ENCODE peak calls at places on chromosomes 13 and 19, in six cellular contexts. O, U, K, G, E and B are unnamed samples.

GRCh38 chr19:20863176-20863575 is 59.9 kb upstream of the ZNF85 start:
- DNase-seq in O (no peak), U (no peak), K (no peak), E (no peak), G (no peak), B (no peak)

GRCh38 chr13:87810391-87810801 is 139.2 kb downstream of the SLITRK5 start:
- DNase-seq in K (no peak), U (no peak), O (no peak), E (no peak), G (no peak), B (no peak)

GRCh38 chr13:75362026-75362425 is 119.9 kb downstream of the TBC1D4 start:
- DNase-seq in O (no peak), E (no peak), U (no peak), G (no peak), K (no peak), B (no peak)

GRCh38 chr13:97327521-97328221 is 105.5 kb downstream of the MBNL2 start:
- DNase-seq in G (peak), U (no peak), K (no peak), O (no peak), E (no peak), B (no peak)

GRCh38 chr13:28423010-28423409 is 71.9 kb downstream of the FLT1 start:
- DNase-seq in U (no peak), G (no peak), E (peak), K (no peak), O (peak), B (no peak)

GRCh38 chr13:51684076-51684475 is 99.8 kb downstream of the WDFY2 start:
- DNase-seq in O (no peak), K (no peak), U (no peak), G (peak), E (no peak), B (peak)

GRCh38 chr19:8609210-8610040 is 1.1 kb downstream of the ADAMTS10 start:
- DNase-seq in G (peak), O (no peak), U (peak), K (peak), E (peak), B (peak)

GRCh38 chr13:108266316-108266936 is 3.1 kb upstream of the TNFSF13B start:
- DNase-seq in O (no peak), U (no peak), E (no peak), G (no peak), K (no peak), B (no peak)

GRCh38 chr13:79445968-79446645 is 34.8 kb upstream of the NDFIP2 start:
- DNase-seq in E (no peak), U (no peak), O (no peak), G (no peak), K (no peak), B (no peak)

GRCh38 chr19:58357798-58358145 is 4.5 kb upstream of the A1BG start:
- DNase-seq in E (no peak), U (no peak), K (no peak), G (no peak), O (no peak), B (no peak)

GRCh38 chr19:45498411-45499195 is at the start of gene PPM1N:
- DNase-seq in G (peak), K (no peak), O (no peak), U (no peak), E (no peak), B (no peak)

GRCh38 chr19:49588370-49589122 is 2.4 kb upstream of the PRR12 start:
- DNase-seq in U (no peak), K (no peak), G (no peak), O (peak), E (no peak), B (no peak)

GRCh38 chr13:110264685-110265275 is 42.2 kb downstream of the COL4A1 start:
- DNase-seq in O (no peak), E (no peak), K (peak), U (peak), G (no peak), B (no peak)

GRCh38 chr19:19508217-19508616 is 7.1 kb downstream of the TSSK6 start:
- DNase-seq in O (no peak), G (no peak), U (no peak), K (no peak), E (no peak), B (no peak)

GRCh38 chr19:1168877-1169791 is 4.9 kb downstream of the SBNO2 start:
- DNase-seq in K (no peak), U (peak), E (no peak), G (peak), O (no peak), B (peak)

GRCh38 chr13:51221674-51222509 is at the start of gene FAM124A:
- DNase-seq in O (no peak), U (no peak), E (peak), G (peak), K (no peak), B (no peak)

GRCh38 chr19:7773841-7774240 is 10.8 kb downstream of the CLEC4M start:
- DNase-seq in U (no peak), K (no peak), G (no peak), O (no peak), E (no peak), B (no peak)

GRCh38 chr13:90414691-90415596 is 932.5 kb upstream of the MIR17HG start:
- DNase-seq in K (no peak), O (no peak), U (no peak), G (peak), E (no peak), B (peak)

GRCh38 chr13:18628428-18628827 is 553.2 kb downstream of the TUBA3C start:
- DNase-seq in O (no peak), G (no peak), K (no peak), U (no peak), E (no peak), B (no peak)

GRCh38 chr19:29001922-29002247 is 211.1 kb downstream of the UQCRFS1 start:
- DNase-seq in K (no peak), O (no peak), E (no peak), G (no peak), U (no peak), B (no peak)

GRCh38 chr13:74288361-74288911 is 154.2 kb upstream of the KLF12 start:
- DNase-seq in G (no peak), U (no peak), O (no peak), E (peak), K (no peak), B (no peak)

GRCh38 chr19:18157465-18158063 is 4.6 kb downstream of the PIK3R2 start:
- DNase-seq in G (no peak), E (no peak), U (no peak), K (no peak), O (no peak), B (no peak)

GRCh38 chr19:38294090-38294489 is 10.0 kb upstream of the C19orf33 start:
- DNase-seq in E (no peak), K (no peak), G (no peak), U (no peak), O (no peak), B (no peak)

GRCh38 chr19:29303707-29304090 is 90.7 kb upstream of the UQCRFS1 start:
- DNase-seq in K (no peak), U (no peak), O (no peak), E (no peak), G (no peak), B (no peak)

GRCh38 chr19:21474671-21475181 is 30.7 kb upstream of the ZNF429 start:
- DNase-seq in U (peak), K (peak), O (peak), E (peak), G (peak), B (peak)

GRCh38 chr19:13797870-13798269 is 2.6 kb downstream of the ZSWIM4 start:
- DNase-seq in E (no peak), U (no peak), K (peak), G (peak), O (no peak), B (peak)

GRCh38 chr19:13794752-13795589 is at the start of gene ZSWIM4:
- DNase-seq in U (peak), O (peak), G (peak), K (peak), E (peak), B (peak)

GRCh38 chr19:13797058-13797440 is 1.8 kb downstream of the ZSWIM4 start:
- DNase-seq in E (no peak), G (no peak), U (no peak), O (no peak), K (no peak), B (no peak)

GRCh38 chr19:13795595-13796300 is 505 bp downstream of the ZSWIM4 start:
- DNase-seq in U (no peak), O (no peak), G (peak), E (no peak), K (no peak), B (no peak)

DNA sequence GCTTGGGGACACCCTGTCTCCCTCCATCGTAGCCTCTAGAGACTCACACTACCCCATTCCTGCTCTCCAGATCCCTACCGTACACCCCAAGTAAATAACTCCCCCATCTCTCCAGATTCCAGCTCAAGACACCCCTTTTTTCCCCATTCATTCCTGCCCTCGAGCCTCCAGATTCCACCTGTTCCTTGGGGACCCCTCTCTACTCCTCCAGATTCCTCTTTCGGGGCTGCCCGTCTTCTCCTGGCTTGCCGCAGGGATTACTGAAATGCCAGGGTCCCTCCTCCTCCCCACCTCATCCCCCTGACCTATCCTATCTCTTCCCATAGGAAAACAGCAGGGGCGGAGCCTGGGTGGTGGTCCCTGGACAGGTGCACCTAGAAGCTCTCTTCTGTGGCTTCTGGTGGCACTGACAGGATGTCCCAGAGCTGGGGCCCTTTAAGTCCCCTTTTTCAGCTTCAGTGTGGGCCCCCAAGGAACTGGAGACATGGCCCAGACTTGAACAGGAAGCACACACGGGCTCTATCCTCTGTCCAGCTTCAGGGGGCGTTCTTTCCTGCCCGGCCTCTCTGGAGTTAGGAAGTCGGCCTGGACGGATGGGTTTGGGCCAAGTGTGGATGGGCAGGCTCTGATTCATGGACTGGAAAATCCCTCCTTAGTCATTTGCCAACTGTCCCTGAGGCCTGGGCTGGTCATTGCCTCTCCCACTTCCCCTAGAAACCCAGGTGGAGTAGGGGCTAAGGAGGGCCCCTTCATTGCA is 1.2 kb downstream of the ZSWIM4 start:
- DNase-seq in K (peak), E (peak), O (no peak), G (peak), U (peak), B (peak)
- TF ChIP-seq CTCF in K (no peak), E (no peak), O (no peak), G (peak), U (peak), B (peak)

DNA sequence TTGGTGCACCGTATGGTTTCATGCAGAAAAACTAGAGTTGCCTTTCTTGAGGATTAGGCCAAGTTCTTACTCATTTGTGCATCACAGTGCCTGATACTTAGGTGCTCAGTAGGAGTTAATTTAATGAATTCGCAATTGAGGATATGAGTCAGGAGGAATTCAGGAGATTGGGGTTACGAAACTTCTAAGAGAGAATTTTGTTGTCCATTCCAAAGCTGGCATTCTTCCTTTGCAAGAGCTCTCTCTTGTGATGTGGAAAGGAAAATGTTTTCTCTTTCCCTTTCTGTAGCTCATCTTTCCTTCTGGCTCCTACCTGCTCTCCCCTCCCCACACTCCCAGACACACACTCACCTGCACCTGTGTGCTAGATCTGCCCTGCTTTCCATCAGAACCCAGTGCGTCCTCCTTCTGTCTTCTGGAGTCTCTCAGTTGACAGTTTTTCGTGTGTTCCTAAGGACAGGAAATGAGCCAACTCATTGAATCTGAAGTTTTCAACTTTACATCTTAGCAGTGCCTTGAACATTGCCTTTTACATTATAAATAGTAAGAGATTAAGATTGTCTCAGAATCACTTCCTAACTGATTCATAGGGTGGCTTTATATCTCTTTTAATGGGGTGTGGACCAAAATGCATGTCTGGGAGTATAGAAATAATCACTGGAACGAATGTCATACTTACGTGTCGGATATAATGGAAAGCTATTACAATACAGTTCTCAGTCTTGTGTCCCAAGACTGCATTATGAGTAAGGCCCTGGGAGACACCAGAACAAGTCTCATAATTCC is 19.7 kb upstream of the ERCC5 start:
- DNase-seq in O (no peak), U (no peak), K (no peak), G (peak), E (no peak), B (peak)
- TF ChIP-seq CTCF in O (no peak), U (no peak), K (no peak), G (no peak), E (no peak), B (no peak)

DNA sequence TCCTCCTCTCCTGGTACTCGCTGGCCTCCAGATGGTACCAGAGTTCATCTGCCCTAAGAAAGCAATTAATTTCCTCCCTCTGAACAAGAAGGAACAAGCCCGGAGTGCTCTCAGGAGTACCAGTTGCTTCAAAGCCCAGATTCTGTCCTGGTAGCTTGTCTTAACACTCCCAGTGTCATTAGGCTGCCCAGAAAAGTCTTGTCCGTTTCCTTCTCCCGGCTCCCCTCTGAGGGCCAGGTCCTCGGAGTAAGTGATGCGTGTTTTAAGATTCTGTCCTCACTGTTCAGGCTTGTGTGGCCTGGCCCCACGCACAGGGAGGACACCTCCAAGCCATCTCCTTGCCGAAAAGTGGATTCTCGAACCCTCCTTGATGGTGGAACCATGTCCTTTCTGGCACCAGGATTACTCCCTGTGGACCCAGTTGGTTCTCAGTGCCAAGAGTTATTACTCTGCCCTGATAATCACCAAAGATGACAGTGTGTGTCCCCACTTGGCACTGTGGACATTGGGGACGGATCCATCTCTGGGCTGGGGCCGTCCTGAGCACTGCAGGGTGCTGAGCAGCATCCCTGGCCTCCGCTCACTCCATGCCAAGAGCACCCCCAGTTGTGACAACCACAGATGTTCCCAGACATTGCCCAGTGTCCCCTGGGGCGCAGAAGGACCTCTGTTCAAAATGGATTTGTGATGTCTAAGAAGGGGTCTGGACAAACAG is 52.5 kb downstream of the RFX2 start:
- DNase-seq in G (no peak), O (no peak), U (peak), K (no peak), E (no peak), B (no peak)
- TF ChIP-seq CTCF in G (no peak), O (no peak), U (no peak), K (peak), E (no peak), B (no peak)

GRCh38 chr13:102658678-102659077 is 36.2 kb downstream of the METTL21C start:
- DNase-seq in K (no peak), G (no peak), E (no peak), U (no peak), O (no peak), B (no peak)

GRCh38 chr13:102659168-102659713 is 35.6 kb downstream of the METTL21C start:
- DNase-seq in U (no peak), K (no peak), E (no peak), G (no peak), O (no peak), B (no peak)

GRCh38 chr13:102654786-102655185 is 40.1 kb downstream of the METTL21C start:
- DNase-seq in G (no peak), K (no peak), U (no peak), E (no peak), O (no peak), B (no peak)

GRCh38 chr13:102651892-102652291 is 43.0 kb downstream of the METTL21C start:
- DNase-seq in E (no peak), U (no peak), G (peak), K (no peak), O (no peak), B (peak)

DNA sequence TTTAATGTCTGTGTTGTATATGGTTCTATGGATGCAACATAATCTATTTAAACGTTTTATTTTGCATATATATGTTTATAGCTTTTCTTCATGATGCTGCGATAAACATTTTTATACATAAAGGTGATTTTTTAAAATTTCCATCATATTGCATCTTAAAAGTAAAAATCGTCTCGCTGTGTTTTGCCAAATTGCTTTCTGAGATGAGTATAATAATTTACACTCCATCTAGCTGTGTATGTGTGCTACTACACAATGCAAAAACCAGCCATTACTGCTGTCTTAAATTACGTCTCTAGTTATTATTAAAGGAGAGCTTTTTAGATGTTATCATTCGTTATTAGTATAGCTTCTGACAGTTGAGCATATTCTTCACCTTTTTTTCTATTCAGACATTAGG is 37.2 kb downstream of the METTL21C start:
- DNase-seq in U (no peak), O (no peak), K (no peak), G (no peak), E (no peak), B (no peak)
- TF ChIP-seq CTCF in U (peak), O (no peak), K (peak), G (peak), E (peak), B (peak)

GRCh38 chr13:37187611-37188010 is 82.1 kb upstream of the CSNK1A1L start:
- DNase-seq in O (no peak), E (no peak), G (no peak), K (no peak), U (no peak), B (peak)
- TF ChIP-seq CTCF in O (no peak), E (no peak), G (no peak), K (no peak), U (no peak), B (no peak)